ENCODE peak calls at places on chromosome 10, in eight cellular contexts. Y, G, I, M, F, N, Q and S are unnamed samples.

GRCh38 chr10:59557642-59558041 is 152.0 kb downstream of the SLC16A9 start:
- DNase-seq in Y (no peak), G (no peak), I (no peak), M (no peak), F (no peak), N (no peak), Q (peak), S (no peak)

GRCh38 chr10:103872137-103872933 is 17.0 kb upstream of the SH3PXD2A start:
- DNase-seq in Y (no peak), G (no peak), I (peak), M (peak), F (no peak), N (no peak), Q (no peak), S (peak)

GRCh38 chr10:114869500-114869899 is 47.9 kb downstream of the FHIP2A start:
- DNase-seq in Y (no peak), G (peak), I (no peak), M (peak), F (no peak), N (peak), Q (no peak), S (no peak)

GRCh38 chr10:117418121-117418520 is 42.9 kb upstream of the PDZD8 start:
- DNase-seq in Y (no peak), G (no peak), I (no peak), M (peak), F (no peak), N (no peak), Q (no peak), S (peak)

GRCh38 chr10:53403688-53404087 is 631.1 kb upstream of the MBL2 start:
- DNase-seq in Y (peak), G (peak), I (no peak), M (peak), F (peak), N (peak), Q (no peak), S (no peak)

GRCh38 chr10:29621161-29621560 is 13.6 kb downstream of the SVIL start:
- DNase-seq in Y (no peak), G (peak), I (no peak), M (peak), F (peak), N (no peak), Q (no peak), S (no peak)

GRCh38 chr10:22053048-22053447 is 49.5 kb upstream of the DNAJC1 start:
- DNase-seq in Y (no peak), G (no peak), I (no peak), M (no peak), F (no peak), N (no peak), Q (no peak), S (no peak)

GRCh38 chr10:100697070-100697469 is 48.3 kb upstream of the PAX2 start:
- DNase-seq in Y (peak), G (peak), I (no peak), M (peak), F (no peak), N (peak), Q (no peak), S (no peak)

GRCh38 chr10:97190452-97190851 is 4.7 kb upstream of the SLIT1 start:
- DNase-seq in Y (no peak), G (no peak), I (no peak), M (no peak), F (no peak), N (no peak), Q (no peak), S (no peak)

GRCh38 chr10:73627300-73627699 is 14.0 kb downstream of the MYOZ1 start:
- DNase-seq in Y (no peak), G (no peak), I (no peak), M (no peak), F (no peak), N (no peak), Q (no peak), S (no peak)
- H3K4me3 ChIP-seq in Y (no peak), G (no peak), I (no peak), M (no peak), F (no peak), N (no peak), Q (no peak), S (peak)

GRCh38 chr10:43204394-43204942 is 62.4 kb downstream of the RASGEF1A start:
- DNase-seq in Y (no peak), G (no peak), I (no peak), M (no peak), F (peak), N (no peak), Q (no peak), S (no peak)

GRCh38 chr10:43204943-43205671 is 61.8 kb downstream of the RASGEF1A start:
- DNase-seq in Y (peak), G (peak), I (no peak), M (peak), F (peak), N (peak), Q (peak), S (peak)

GRCh38 chr10:43202657-43203490 is 64.0 kb downstream of the RASGEF1A start:
- DNase-seq in Y (peak), G (no peak), I (no peak), M (peak), F (peak), N (no peak), Q (no peak), S (no peak)

GRCh38 chr10:43202224-43202656 is 64.0 kb downstream of the CSGALNACT2 start:
- DNase-seq in Y (peak), G (no peak), I (no peak), M (peak), F (peak), N (peak), Q (no peak), S (no peak)

GRCh38 chr10:43203491-43204393 is 63.1 kb downstream of the RASGEF1A start:
- DNase-seq in Y (peak), G (no peak), I (no peak), M (peak), F (peak), N (no peak), Q (no peak), S (peak)
- H3K4me3 ChIP-seq in Y (peak), G (no peak), I (no peak), M (peak), F (no peak), N (no peak), Q (no peak), S (peak)

DNA sequence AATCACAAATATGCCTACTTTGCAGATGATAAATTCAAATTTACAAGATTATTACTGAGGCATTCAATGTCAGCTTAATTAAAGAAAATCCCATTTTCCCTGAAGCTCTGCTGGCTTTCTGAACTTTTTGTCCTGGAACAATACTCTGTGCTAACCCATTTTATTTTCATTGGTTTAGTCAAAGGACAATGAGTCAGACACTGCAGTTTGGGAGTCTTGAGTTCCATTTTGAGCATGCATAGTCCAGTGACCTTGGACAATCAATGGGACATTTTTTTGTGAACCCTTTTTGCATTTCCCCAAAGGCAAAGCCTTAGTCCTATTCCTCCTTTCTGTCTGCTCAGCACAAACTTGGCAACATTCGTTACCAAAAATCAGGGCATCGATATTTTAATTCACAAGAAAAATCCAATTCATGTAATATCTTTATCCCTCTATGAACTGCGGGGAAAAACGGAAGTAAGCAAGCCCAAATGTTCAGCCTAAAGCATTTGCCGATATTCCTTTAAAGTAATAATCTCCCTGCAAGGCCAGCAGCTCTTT is 339.8 kb downstream of the RNLS start:
- DNase-seq in Y (no peak), G (no peak), I (no peak), M (no peak), F (no peak), N (peak), Q (no peak), S (no peak)
- H3K4me3 ChIP-seq in Y (no peak), G (no peak), I (no peak), M (no peak), F (peak), N (peak), Q (no peak), S (no peak)

DNA sequence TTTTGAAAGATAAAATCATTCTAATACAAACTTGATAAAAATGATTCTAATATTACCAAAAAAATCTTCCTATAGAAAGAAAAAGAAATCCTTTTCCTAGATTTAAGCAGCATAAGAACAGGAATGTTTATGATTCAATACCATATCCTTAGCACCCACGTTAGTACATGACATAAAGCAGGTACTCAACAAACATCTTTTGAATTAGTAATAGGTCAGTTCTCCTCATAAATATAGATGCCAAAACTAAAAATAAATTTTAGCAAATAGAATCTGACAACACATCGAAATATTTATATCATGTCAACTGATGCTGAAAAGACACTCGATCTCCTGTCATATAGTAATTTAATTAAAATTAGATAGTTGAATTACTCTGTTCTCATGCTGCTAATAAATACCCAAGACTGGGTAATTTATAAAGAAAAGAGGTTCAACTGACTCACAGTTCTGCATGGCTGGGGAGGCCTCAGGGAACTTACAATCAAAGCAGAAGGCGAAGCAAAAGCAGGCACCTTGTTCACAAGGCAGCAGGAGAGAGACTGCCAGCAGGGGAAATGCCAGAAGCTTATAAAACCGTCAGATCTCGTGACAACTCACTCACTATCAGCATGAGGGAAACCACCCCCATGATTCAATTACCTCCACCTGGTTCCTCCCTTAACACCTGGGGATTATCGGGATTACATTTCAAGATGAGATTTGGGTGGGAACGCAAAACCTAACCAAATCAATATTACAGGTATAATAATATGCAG is 191.8 kb downstream of the HTR7 start:
- DNase-seq in Y (no peak), G (no peak), I (no peak), M (no peak), F (no peak), N (no peak), Q (no peak), S (no peak)
- H3K4me3 ChIP-seq in Y (no peak), G (no peak), I (no peak), M (no peak), F (no peak), N (no peak), Q (no peak), S (no peak)

GRCh38 chr10:89078729-89079672 is 88.4 kb downstream of the FAS start:
- DNase-seq in Y (no peak), G (no peak), I (no peak), M (no peak), F (no peak), N (no peak), Q (no peak), S (no peak)

GRCh38 chr10:89074120-89074519 is 83.5 kb downstream of the FAS start:
- DNase-seq in Y (peak), G (peak), I (no peak), M (no peak), F (no peak), N (peak), Q (no peak), S (no peak)

GRCh38 chr10:89079991-89080390 is 89.4 kb downstream of the FAS start:
- DNase-seq in Y (no peak), G (no peak), I (no peak), M (peak), F (no peak), N (no peak), Q (no peak), S (no peak)

GRCh38 chr10:89073719-89074118 is 83.1 kb downstream of the FAS start:
- DNase-seq in Y (no peak), G (no peak), I (no peak), M (no peak), F (no peak), N (peak), Q (no peak), S (no peak)

DNA sequence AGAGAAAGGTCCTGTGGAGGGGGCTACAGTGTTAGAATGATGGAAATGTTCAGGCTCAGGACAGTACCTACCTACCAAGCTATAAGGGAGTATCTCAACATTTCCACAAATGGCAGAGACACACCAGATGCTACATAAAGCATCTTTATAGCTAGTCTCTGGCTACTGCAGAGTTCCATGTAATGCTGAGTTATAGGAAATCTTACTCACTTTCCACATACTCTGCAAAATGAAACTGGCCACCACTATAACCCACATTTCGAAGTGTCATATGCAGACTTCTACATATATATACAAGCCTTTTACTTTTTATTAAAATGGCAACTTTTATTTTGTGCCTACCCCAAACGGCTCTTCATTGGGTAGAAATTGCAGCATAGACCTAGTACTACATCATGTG is 85.5 kb downstream of the FAS start:
- DNase-seq in Y (no peak), G (no peak), I (no peak), M (no peak), F (no peak), N (no peak), Q (no peak), S (no peak)
- H3K4me3 ChIP-seq in Y (no peak), G (no peak), I (no peak), M (no peak), F (no peak), N (no peak), Q (no peak), S (no peak)

DNA sequence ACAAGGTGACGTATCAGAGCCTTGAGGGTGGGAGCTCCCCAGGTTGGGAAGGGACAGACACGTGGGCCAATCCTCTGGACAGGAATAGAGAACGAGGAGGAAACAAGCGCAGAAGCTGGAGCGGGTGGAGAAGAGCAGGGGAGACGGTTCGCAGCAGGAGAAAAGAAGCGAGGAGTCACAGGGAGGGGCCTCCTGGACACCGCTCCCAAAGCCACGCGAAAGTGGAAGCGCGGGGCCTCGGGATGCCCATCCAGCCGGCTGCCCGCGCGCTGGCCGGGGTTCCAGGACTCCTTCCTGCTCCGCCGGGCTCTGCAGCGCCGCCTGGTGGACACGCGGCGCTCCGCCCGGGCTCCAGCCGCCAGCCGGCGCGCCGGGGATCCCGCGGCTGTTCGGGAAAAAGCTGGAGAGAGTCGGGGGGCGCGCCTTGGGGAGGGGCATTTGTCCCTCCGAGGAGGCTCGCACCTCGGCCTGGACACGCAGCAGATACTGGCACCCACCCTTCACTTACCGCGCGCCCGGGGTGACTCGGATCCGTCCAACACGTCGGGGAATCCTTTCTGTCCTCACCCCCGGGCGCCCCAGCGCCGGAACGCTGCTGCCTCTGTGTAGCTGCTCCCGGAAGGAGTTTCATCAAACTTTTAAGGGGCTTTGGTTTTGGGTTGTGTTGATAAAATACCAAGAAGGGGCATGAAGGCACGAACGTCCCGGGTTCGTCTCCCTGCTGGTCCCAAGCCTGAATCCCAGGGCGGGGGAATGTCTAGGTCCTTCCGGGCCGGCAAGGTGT is 6.2 kb downstream of the ZNF503 start:
- DNase-seq in Y (peak), G (peak), I (no peak), M (no peak), F (no peak), N (peak), Q (peak), S (peak)
- H3K4me3 ChIP-seq in Y (peak), G (peak), I (no peak), M (peak), F (no peak), N (peak), Q (no peak), S (peak)

DNA sequence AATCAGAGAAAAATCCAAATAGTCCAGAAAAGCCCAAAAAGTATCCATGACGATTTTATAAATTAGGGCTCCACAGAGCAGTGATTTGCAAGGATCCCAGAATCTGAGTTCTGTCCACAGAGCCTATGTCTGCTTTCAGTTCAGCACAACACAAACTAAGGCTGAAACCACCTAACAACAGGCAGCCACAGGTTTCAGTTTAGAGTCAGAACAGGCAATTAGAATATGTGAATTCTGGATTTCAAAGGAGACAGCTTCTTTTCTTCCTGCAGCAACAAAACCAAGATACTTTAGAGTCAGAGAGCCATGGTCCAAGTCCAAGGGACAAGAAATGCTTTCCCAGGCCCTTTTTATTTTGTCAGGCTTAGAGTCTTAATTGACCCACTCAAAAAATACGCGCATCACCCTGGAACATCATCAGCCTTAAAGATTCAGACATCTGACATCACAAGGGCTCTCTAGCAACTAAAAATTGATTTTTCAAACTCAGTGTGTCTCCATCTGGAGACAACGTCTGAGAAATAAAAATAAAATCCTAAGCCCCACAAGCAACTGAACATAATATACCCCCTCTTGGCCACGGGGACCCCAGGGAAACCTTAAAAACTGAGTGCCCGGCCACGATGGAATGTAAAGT is 23.7 kb downstream of the IFIT3 start:
- DNase-seq in Y (no peak), G (peak), I (no peak), M (peak), F (no peak), N (peak), Q (no peak), S (peak)
- H3K4me3 ChIP-seq in Y (no peak), G (no peak), I (no peak), M (no peak), F (no peak), N (no peak), Q (no peak), S (peak)